ENCODE peak calls at places on chromosome 15, in four cellular contexts. One of them, this sample, is unnamed.

GRCh38 chr15:67093146-67093874 is 27.9 kb downstream of the SMAD3 start:
- DNase-seq in HepG2: no peak
- DNase-seq in A549: no peak
- DNase-seq in K562: no peak
- DNase-seq in this sample: no peak

GRCh38 chr15:31051646-31052045 is 49.9 kb downstream of the TRPM1 start:
- DNase-seq in HepG2: no peak
- DNase-seq in A549: no peak
- DNase-seq in K562: no peak
- DNase-seq in this sample: no peak

GRCh38 chr15:42107483-42107882 is 13.1 kb upstream of the PLA2G4D start:
- DNase-seq in HepG2: no peak
- DNase-seq in A549: no peak
- DNase-seq in K562: no peak
- DNase-seq in this sample: no peak

GRCh38 chr15:82849556-82850241 is 40.3 kb downstream of the WHAMM start:
- DNase-seq in HepG2: peak; percentile 73
- DNase-seq in A549: peak; percentile 87
- DNase-seq in K562: peak; percentile 90
- DNase-seq in this sample: peak; percentile 87

GRCh38 chr15:42707873-42708544 is 28.9 kb downstream of the CDAN1 start:
- DNase-seq in HepG2: peak; percentile 9
- DNase-seq in A549: peak; percentile 3
- DNase-seq in K562: no peak
- DNase-seq in this sample: no peak

GRCh38 chr15:101167366-101167790 is 84.5 kb downstream of the CHSY1 start:
- DNase-seq in HepG2: peak; percentile 31
- DNase-seq in A549: no peak
- DNase-seq in K562: no peak
- DNase-seq in this sample: no peak

GRCh38 chr15:92095691-92096090 is 242.2 kb downstream of the SLCO3A1 start:
- DNase-seq in HepG2: no peak
- DNase-seq in A549: no peak
- DNase-seq in K562: no peak
- DNase-seq in this sample: no peak

GRCh38 chr15:63872759-63873510 is 39.2 kb upstream of the HERC1 start:
- DNase-seq in HepG2: no peak
- DNase-seq in A549: no peak
- DNase-seq in K562: no peak
- DNase-seq in this sample: no peak

GRCh38 chr15:66161575-66162118 is 91.9 kb downstream of the MEGF11 start:
- DNase-seq in HepG2: no peak
- DNase-seq in A549: no peak
- DNase-seq in K562: no peak
- DNase-seq in this sample: no peak

GRCh38 chr15:97961067-97961954 is 808 bp downstream of the ARRDC4 start:
- DNase-seq in HepG2: peak; percentile 2
- DNase-seq in A549: no peak
- DNase-seq in K562: peak; percentile 65
- DNase-seq in this sample: peak; percentile 66

GRCh38 chr15:65833501-65834220 is 35.6 kb upstream of the RAB11A start:
- DNase-seq in HepG2: peak; percentile 29
- DNase-seq in A549: no peak
- DNase-seq in K562: no peak
- DNase-seq in this sample: no peak

GRCh38 chr15:84079885-84080777 is 155.4 kb upstream of the GOLGA6L4 start:
- DNase-seq in HepG2: no peak
- DNase-seq in A549: peak; percentile 13
- DNase-seq in K562: peak; percentile 7
- DNase-seq in this sample: peak; percentile 77

GRCh38 chr15:52680041-52680391 is 828 bp upstream of the ATOSA start:
- DNase-seq in HepG2: no peak
- DNase-seq in A549: peak; percentile 6
- DNase-seq in K562: no peak
- DNase-seq in this sample: no peak

GRCh38 chr15:71653986-71654713 is 156.2 kb upstream of the NR2E3 start:
- DNase-seq in HepG2: peak; percentile 56
- DNase-seq in A549: no peak
- DNase-seq in K562: no peak
- DNase-seq in this sample: no peak

GRCh38 chr15:67193223-67194009 is 61.0 kb downstream of the AAGAB start:
- DNase-seq in HepG2: no peak
- DNase-seq in A549: no peak
- DNase-seq in K562: no peak
- DNase-seq in this sample: no peak

GRCh38 chr15:33160581-33161165 is 33.8 kb downstream of the FMN1 start:
- DNase-seq in HepG2: no peak
- DNase-seq in A549: no peak
- DNase-seq in K562: no peak
- DNase-seq in this sample: no peak

GRCh38 chr15:28086175-28086703 is 12.9 kb downstream of the OCA2 start:
- DNase-seq in HepG2: peak; percentile 60
- DNase-seq in A549: peak; percentile 70
- DNase-seq in K562: peak; percentile 63
- DNase-seq in this sample: peak; percentile 71

GRCh38 chr15:99401971-99402732 is 150.9 kb downstream of the LRRC28 start:
- DNase-seq in HepG2: no peak
- DNase-seq in A549: no peak
- DNase-seq in K562: no peak
- DNase-seq in this sample: no peak

GRCh38 chr15:43266834-43267233 is at the start of gene TGM5:
- DNase-seq in HepG2: no peak
- DNase-seq in A549: no peak
- DNase-seq in K562: no peak
- DNase-seq in this sample: no peak

GRCh38 chr15:56232058-56232457 is 11.6 kb downstream of the RFX7 start:
- DNase-seq in HepG2: no peak
- DNase-seq in A549: peak; percentile 46
- DNase-seq in K562: no peak
- DNase-seq in this sample: no peak

GRCh38 chr15:34049096-34049495 is 10.1 kb upstream of the AVEN start:
- DNase-seq in HepG2: no peak
- DNase-seq in A549: no peak
- DNase-seq in K562: no peak
- DNase-seq in this sample: no peak

GRCh38 chr15:67021455-67021854 is 43.9 kb upstream of the SMAD3 start:
- DNase-seq in HepG2: no peak
- DNase-seq in A549: no peak
- DNase-seq in K562: no peak
- DNase-seq in this sample: no peak

GRCh38 chr15:37481126-37481525 is 380.8 kb upstream of the MEIS2 start:
- DNase-seq in HepG2: no peak
- DNase-seq in A549: no peak
- DNase-seq in K562: no peak
- DNase-seq in this sample: no peak

GRCh38 chr15:91456251-91456718 is 356.2 kb downstream of the SV2B start:
- DNase-seq in HepG2: no peak
- DNase-seq in A549: peak; percentile 70
- DNase-seq in K562: no peak
- DNase-seq in this sample: no peak

GRCh38 chr15:64686130-64686735 is 89.2 kb downstream of the RBPMS2 start:
- DNase-seq in HepG2: peak; percentile 45
- DNase-seq in A549: peak; percentile 67
- DNase-seq in K562: peak; percentile 28
- DNase-seq in this sample: no peak

GRCh38 chr15:90864507-90864906 is 3.9 kb upstream of the FURIN start:
- DNase-seq in HepG2: no peak
- DNase-seq in A549: no peak
- DNase-seq in K562: no peak
- DNase-seq in this sample: no peak

GRCh38 chr15:31364301-31365031 is 37.8 kb downstream of the KLF13 start:
- DNase-seq in HepG2: no peak
- DNase-seq in A549: no peak
- DNase-seq in K562: peak; percentile 39
- DNase-seq in this sample: no peak

GRCh38 chr15:62966294-62966693 is 76.3 kb upstream of the TPM1 start:
- DNase-seq in HepG2: no peak
- DNase-seq in A549: no peak
- DNase-seq in K562: no peak
- DNase-seq in this sample: no peak

GRCh38 chr15:52060511-52060910 is 41.5 kb downstream of the MAPK6 start:
- DNase-seq in HepG2: no peak
- DNase-seq in A549: no peak
- DNase-seq in K562: no peak
- DNase-seq in this sample: no peak

GRCh38 chr15:80527961-80528360 is 123.8 kb downstream of the ARNT2 start:
- DNase-seq in HepG2: no peak
- DNase-seq in A549: no peak
- DNase-seq in K562: no peak
- DNase-seq in this sample: no peak

GRCh38 chr15:89042387-89042786 is 45.9 kb upstream of the ABHD2 start:
- DNase-seq in HepG2: no peak
- DNase-seq in A549: no peak
- DNase-seq in K562: no peak
- DNase-seq in this sample: no peak

GRCh38 chr15:95557226-95558046 is 773.1 kb upstream of the NR2F2 start:
- DNase-seq in HepG2: peak; percentile 1
- DNase-seq in A549: peak; percentile 88
- DNase-seq in K562: peak; percentile 54
- DNase-seq in this sample: no peak

GRCh38 chr15:99618941-99619411 is 53.2 kb downstream of the MEF2A start:
- DNase-seq in HepG2: no peak
- DNase-seq in A549: no peak
- DNase-seq in K562: no peak
- DNase-seq in this sample: no peak

GRCh38 chr15:42832577-42832976 is 88.0 kb downstream of the TTBK2 start:
- DNase-seq in HepG2: no peak
- DNase-seq in A549: peak; percentile 61
- DNase-seq in K562: no peak
- DNase-seq in this sample: no peak

GRCh38 chr15:64653757-64654156 is 121.6 kb downstream of the RBPMS2 start:
- DNase-seq in HepG2: no peak
- DNase-seq in A549: peak; percentile 43
- DNase-seq in K562: no peak
- DNase-seq in this sample: no peak

GRCh38 chr15:56981160-56981559 is 62.7 kb downstream of the TCF12 start:
- DNase-seq in HepG2: no peak
- DNase-seq in A549: no peak
- DNase-seq in K562: no peak
- DNase-seq in this sample: no peak

GRCh38 chr15:66232267-66232625 is 21.3 kb downstream of the MEGF11 start:
- DNase-seq in HepG2: no peak
- DNase-seq in A549: no peak
- DNase-seq in K562: no peak
- DNase-seq in this sample: no peak

GRCh38 chr15:79212589-79213139 is 69.9 kb upstream of the ANKRD34C start:
- DNase-seq in HepG2: no peak
- DNase-seq in A549: no peak
- DNase-seq in K562: no peak
- DNase-seq in this sample: peak; percentile 31

GRCh38 chr15:44633603-44634002 is 29.9 kb downstream of the SPG11 start:
- DNase-seq in HepG2: no peak
- DNase-seq in A549: no peak
- DNase-seq in K562: no peak
- DNase-seq in this sample: no peak
- TF ChIP-seq HMGXB4 in HepG2: no peak
- TF ChIP-seq HMGXB4 in A549: no peak
- TF ChIP-seq HMGXB4 in K562: no peak
- TF ChIP-seq HMGXB4 in this sample: no peak

DNA sequence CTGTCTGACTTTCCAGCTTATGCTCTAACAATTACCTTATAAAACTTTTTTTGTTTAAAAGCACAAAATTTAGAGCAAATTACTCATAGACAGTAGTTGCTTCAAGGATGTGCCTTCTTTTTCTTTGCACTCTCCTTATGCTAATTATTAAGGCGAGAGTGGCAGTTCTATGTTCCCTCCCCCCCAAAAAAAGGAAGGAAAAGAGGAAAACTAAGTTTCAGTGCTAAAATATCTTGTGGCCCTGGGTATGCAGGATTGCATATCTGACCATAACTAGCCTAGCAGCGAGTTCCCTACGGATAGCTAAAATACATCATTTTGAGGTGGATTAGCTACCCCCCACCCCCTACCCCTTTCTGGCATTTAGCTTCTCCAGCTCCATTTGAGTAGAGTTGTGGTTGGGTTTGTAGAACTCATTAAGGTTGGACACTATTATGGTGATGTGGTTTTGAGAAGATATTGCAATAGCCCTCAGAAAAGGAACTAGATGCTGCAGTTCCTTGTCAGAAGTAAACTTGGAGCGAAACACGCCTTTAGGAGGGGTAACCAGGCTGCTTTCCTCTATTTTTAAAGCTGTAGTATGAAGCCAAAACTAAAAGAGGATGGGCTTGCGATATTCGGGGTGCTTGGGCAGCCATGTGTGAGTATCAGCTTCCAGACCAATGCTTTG is 174.6 kb downstream of the AKAP13 start:
- DNase-seq in HepG2: no peak
- DNase-seq in A549: no peak
- DNase-seq in K562: no peak
- DNase-seq in this sample: no peak
- TF ChIP-seq HMGXB4 in HepG2: no peak
- TF ChIP-seq HMGXB4 in A549: no peak
- TF ChIP-seq HMGXB4 in K562: no peak
- TF ChIP-seq HMGXB4 in this sample: no peak

DNA sequence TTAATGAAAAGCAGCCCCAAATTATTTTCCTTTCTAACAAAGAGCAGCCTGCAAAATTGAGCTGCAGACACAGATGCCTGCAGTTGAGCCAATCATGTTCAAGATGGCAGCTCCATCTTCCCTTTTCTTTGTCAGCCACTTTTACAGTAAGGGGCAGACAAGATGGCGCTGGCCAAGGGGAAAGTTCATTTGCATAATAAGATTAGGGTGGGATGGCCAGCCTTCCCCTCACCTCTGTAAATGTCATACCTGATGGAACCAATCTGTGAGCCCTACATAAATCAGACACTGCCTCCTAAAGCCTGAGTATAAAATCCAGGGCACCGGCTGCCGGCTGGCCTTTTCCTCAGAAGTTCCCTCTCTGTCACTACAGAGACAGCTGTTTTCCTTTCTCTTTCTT is 15.8 kb downstream of the PATL2 start:
- DNase-seq in HepG2: no peak
- DNase-seq in A549: no peak
- DNase-seq in K562: no peak
- DNase-seq in this sample: no peak
- TF ChIP-seq HMGXB4 in HepG2: no peak
- TF ChIP-seq HMGXB4 in A549: no peak
- TF ChIP-seq HMGXB4 in K562: no peak
- TF ChIP-seq HMGXB4 in this sample: no peak

GRCh38 chr15:40894689-40895308 is 549 bp downstream of the VPS18 start:
- DNase-seq in HepG2: peak; percentile 86
- DNase-seq in A549: peak; percentile 73
- DNase-seq in K562: peak; percentile 86
- DNase-seq in this sample: peak; percentile 73
- TF ChIP-seq HMGXB4 in HepG2: no peak
- TF ChIP-seq HMGXB4 in A549: no peak
- TF ChIP-seq HMGXB4 in K562: peak; percentile 63
- TF ChIP-seq HMGXB4 in this sample: peak; percentile 22

DNA sequence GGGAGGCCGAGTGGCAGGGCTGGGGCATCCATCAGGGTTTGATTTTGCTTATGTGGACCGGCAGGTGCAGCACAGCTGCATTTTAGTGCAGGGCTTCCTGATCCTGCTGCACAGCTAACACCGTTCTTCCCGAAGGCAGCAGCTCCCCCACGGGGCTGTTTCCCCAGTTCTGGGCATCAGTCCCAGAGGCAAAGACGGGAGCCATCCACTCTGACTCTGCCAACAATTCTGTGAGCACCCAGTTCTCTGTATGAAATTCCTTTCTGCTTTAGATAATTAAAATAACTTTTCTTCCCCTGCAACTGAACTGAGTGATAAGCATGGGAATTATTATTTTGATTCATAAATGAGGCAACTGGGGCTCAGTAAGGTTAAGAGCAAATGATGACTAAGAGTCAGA is 262.9 kb upstream of the ATP10A start:
- DNase-seq in HepG2: no peak
- DNase-seq in A549: no peak
- DNase-seq in K562: no peak
- DNase-seq in this sample: no peak
- TF ChIP-seq HMGXB4 in HepG2: no peak
- TF ChIP-seq HMGXB4 in A549: no peak
- TF ChIP-seq HMGXB4 in K562: no peak
- TF ChIP-seq HMGXB4 in this sample: no peak

This sample was measured in WTC11.